ENCODE peak calls at places on chromosomes 2 and 18, in seven cellular contexts. One of them, this sample, is unnamed.

GRCh38 chr2:145350011-145350410 is 830.1 kb upstream of the ZEB2 start:
- DNase-seq in stomach: no peak
- DNase-seq in prostate gland: no peak
- DNase-seq in HepG2: no peak
- DNase-seq in H1: no peak
- DNase-seq in GM12878: no peak
- DNase-seq in upper lobe of left lung: no peak
- DNase-seq in this sample: no peak

GRCh38 chr2:141392517-141393213 is 738.2 kb downstream of the LRP1B start:
- DNase-seq in stomach: no peak
- DNase-seq in prostate gland: no peak
- DNase-seq in HepG2: peak; percentile 42
- DNase-seq in H1: no peak
- DNase-seq in GM12878: no peak
- DNase-seq in upper lobe of left lung: no peak
- DNase-seq in this sample: no peak

GRCh38 chr2:230866704-230867561 is 2.2 kb downstream of the ITM2C start:
- DNase-seq in stomach: peak; percentile 57
- DNase-seq in prostate gland: peak; percentile 34
- DNase-seq in HepG2: no peak
- DNase-seq in H1: peak; percentile 45
- DNase-seq in GM12878: no peak
- DNase-seq in upper lobe of left lung: no peak
- DNase-seq in this sample: peak; percentile 87

GRCh38 chr18:42545825-42546224 is 569.7 kb downstream of the RIT2 start:
- DNase-seq in stomach: no peak
- DNase-seq in prostate gland: no peak
- DNase-seq in HepG2: no peak
- DNase-seq in H1: no peak
- DNase-seq in GM12878: no peak
- DNase-seq in upper lobe of left lung: no peak
- DNase-seq in this sample: no peak

GRCh38 chr18:79366177-79367094 is 29.3 kb upstream of the NFATC1 start:
- DNase-seq in stomach: no peak
- DNase-seq in prostate gland: no peak
- DNase-seq in HepG2: no peak
- DNase-seq in H1: no peak
- DNase-seq in GM12878: no peak
- DNase-seq in upper lobe of left lung: no peak
- DNase-seq in this sample: no peak

GRCh38 chr2:178521304-178522150 is 41.3 kb downstream of the PLEKHA3 start:
- DNase-seq in stomach: no peak
- DNase-seq in prostate gland: no peak
- DNase-seq in HepG2: no peak
- DNase-seq in H1: no peak
- DNase-seq in GM12878: no peak
- DNase-seq in upper lobe of left lung: no peak
- DNase-seq in this sample: no peak

GRCh38 chr2:41928593-41928992 is 119.2 kb upstream of the PKDCC start:
- DNase-seq in stomach: no peak
- DNase-seq in prostate gland: no peak
- DNase-seq in HepG2: no peak
- DNase-seq in H1: no peak
- DNase-seq in GM12878: no peak
- DNase-seq in upper lobe of left lung: no peak
- DNase-seq in this sample: no peak

GRCh38 chr2:218039171-218039570 is 29.9 kb upstream of the RUFY4 start:
- DNase-seq in stomach: no peak
- DNase-seq in prostate gland: no peak
- DNase-seq in HepG2: no peak
- DNase-seq in H1: no peak
- DNase-seq in GM12878: no peak
- DNase-seq in upper lobe of left lung: no peak
- DNase-seq in this sample: no peak

GRCh38 chr18:13259701-13260100 is 41.1 kb downstream of the LDLRAD4 start:
- DNase-seq in stomach: no peak
- DNase-seq in prostate gland: no peak
- DNase-seq in HepG2: no peak
- DNase-seq in H1: no peak
- DNase-seq in GM12878: no peak
- DNase-seq in upper lobe of left lung: no peak
- DNase-seq in this sample: no peak

GRCh38 chr2:45823723-45824206 is 172.3 kb downstream of the PRKCE start:
- DNase-seq in stomach: peak; percentile 93
- DNase-seq in prostate gland: peak; percentile 98
- DNase-seq in HepG2: no peak
- DNase-seq in H1: no peak
- DNase-seq in GM12878: no peak
- DNase-seq in upper lobe of left lung: peak; percentile 25
- DNase-seq in this sample: no peak

GRCh38 chr18:63476666-63477065 is at the start of gene SERPINB5:
- DNase-seq in stomach: peak; percentile 49
- DNase-seq in prostate gland: peak; percentile 92
- DNase-seq in HepG2: no peak
- DNase-seq in H1: no peak
- DNase-seq in GM12878: no peak
- DNase-seq in upper lobe of left lung: peak; percentile 85
- DNase-seq in this sample: no peak

GRCh38 chr2:234911271-234911670 is 40.5 kb upstream of the SH3BP4 start:
- DNase-seq in stomach: no peak
- DNase-seq in prostate gland: peak; percentile 53
- DNase-seq in HepG2: no peak
- DNase-seq in H1: no peak
- DNase-seq in GM12878: no peak
- DNase-seq in upper lobe of left lung: no peak
- DNase-seq in this sample: no peak

GRCh38 chr2:237866119-237866621 is 6.7 kb downstream of the RAMP1 start:
- DNase-seq in stomach: no peak
- DNase-seq in prostate gland: no peak
- DNase-seq in HepG2: no peak
- DNase-seq in H1: no peak
- DNase-seq in GM12878: no peak
- DNase-seq in upper lobe of left lung: no peak
- DNase-seq in this sample: peak; percentile 41

GRCh38 chr2:61705625-61706024 is 148.2 kb downstream of the FAM161A start:
- DNase-seq in stomach: no peak
- DNase-seq in prostate gland: no peak
- DNase-seq in HepG2: no peak
- DNase-seq in H1: no peak
- DNase-seq in GM12878: no peak
- DNase-seq in upper lobe of left lung: no peak
- DNase-seq in this sample: no peak

GRCh38 chr2:48439102-48439501 is 90.9 kb upstream of the STON1 start:
- DNase-seq in stomach: no peak
- DNase-seq in prostate gland: no peak
- DNase-seq in HepG2: no peak
- DNase-seq in H1: no peak
- DNase-seq in GM12878: no peak
- DNase-seq in upper lobe of left lung: no peak
- DNase-seq in this sample: no peak

GRCh38 chr18:77702686-77703085 is 453.0 kb downstream of the GALR1 start:
- DNase-seq in stomach: no peak
- DNase-seq in prostate gland: peak; percentile 6
- DNase-seq in HepG2: peak; percentile 10
- DNase-seq in H1: no peak
- DNase-seq in GM12878: no peak
- DNase-seq in upper lobe of left lung: no peak
- DNase-seq in this sample: no peak

GRCh38 chr2:210688071-210688470 is 131.7 kb downstream of the CPS1 start:
- DNase-seq in stomach: no peak
- DNase-seq in prostate gland: no peak
- DNase-seq in HepG2: no peak
- DNase-seq in H1: no peak
- DNase-seq in GM12878: no peak
- DNase-seq in upper lobe of left lung: no peak
- DNase-seq in this sample: no peak

GRCh38 chr18:3706279-3707097 is 256.5 kb downstream of the TGIF1 start:
- DNase-seq in stomach: no peak
- DNase-seq in prostate gland: no peak
- DNase-seq in HepG2: no peak
- DNase-seq in H1: no peak
- DNase-seq in GM12878: no peak
- DNase-seq in upper lobe of left lung: no peak
- DNase-seq in this sample: no peak

GRCh38 chr2:190482441-190482840 is 52.1 kb downstream of the NEMP2 start:
- DNase-seq in stomach: no peak
- DNase-seq in prostate gland: no peak
- DNase-seq in HepG2: no peak
- DNase-seq in H1: no peak
- DNase-seq in GM12878: no peak
- DNase-seq in upper lobe of left lung: no peak
- DNase-seq in this sample: no peak

GRCh38 chr2:9775999-9776685 is 67.1 kb upstream of the TAF1B start:
- DNase-seq in stomach: no peak
- DNase-seq in prostate gland: no peak
- DNase-seq in HepG2: no peak
- DNase-seq in H1: no peak
- DNase-seq in GM12878: no peak
- DNase-seq in upper lobe of left lung: no peak
- DNase-seq in this sample: peak; percentile 51
- H3K4me1 ChIP-seq in stomach: no peaks in the 10 kb centered on the region
- H3K4me1 ChIP-seq in prostate gland: no peaks in the 10 kb centered on the region
- H3K4me1 ChIP-seq in HepG2: peaks cover 25% of the 10 kb centered on the region
- H3K4me1 ChIP-seq in H1: peaks cover 2% of the 10 kb centered on the region
- H3K4me1 ChIP-seq in GM12878: peaks cover 8% of the 10 kb centered on the region
- H3K4me1 ChIP-seq in upper lobe of left lung: peaks cover 12% of the 10 kb centered on the region
- H3K4me1 ChIP-seq in this sample: peaks cover 31% of the 10 kb centered on the region

DNA sequence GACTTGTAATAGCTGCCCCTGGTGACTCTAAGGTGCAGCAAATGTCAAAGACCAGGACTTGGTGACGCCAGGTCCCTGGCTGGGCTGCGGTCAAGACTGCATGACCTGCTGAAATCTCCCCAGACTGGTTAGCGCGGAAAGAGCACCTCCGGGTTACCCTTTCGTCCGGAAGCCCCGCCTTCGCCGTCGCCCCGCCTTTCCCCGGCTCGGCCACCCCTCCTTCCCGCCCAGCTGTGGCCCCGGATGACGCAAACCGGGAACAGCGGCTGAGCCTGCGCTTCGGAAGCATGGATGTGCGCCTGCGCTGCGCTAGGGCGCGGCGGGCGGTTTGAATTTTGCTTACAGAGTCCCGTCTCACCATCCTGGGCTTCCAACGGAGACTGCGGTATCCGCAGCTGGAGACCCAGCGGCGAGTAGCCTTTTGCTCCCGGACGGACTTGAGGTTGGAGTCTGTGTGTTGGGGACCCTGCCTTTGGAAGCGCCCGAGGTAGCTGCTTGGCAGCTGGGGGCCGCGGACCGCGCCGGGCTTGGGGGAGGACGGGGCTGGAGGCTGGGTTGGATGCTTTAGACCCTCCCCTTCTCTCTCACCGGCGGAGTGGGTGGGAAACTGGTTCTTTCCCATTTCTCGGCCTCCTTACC is at the start of gene SKA1:
- DNase-seq in stomach: peak; percentile 93
- DNase-seq in prostate gland: peak; percentile 88
- DNase-seq in HepG2: peak; percentile 87
- DNase-seq in H1: peak; percentile 94
- DNase-seq in GM12878: peak; percentile 77
- DNase-seq in upper lobe of left lung: peak; percentile 98
- DNase-seq in this sample: peak; percentile 98
- TF ChIP-seq POLR2A in stomach: no peak
- TF ChIP-seq POLR2A in prostate gland: peak; percentile 65
- TF ChIP-seq POLR2A in HepG2: peak; percentile 95
- TF ChIP-seq POLR2A in H1: peak; percentile 83
- TF ChIP-seq POLR2A in GM12878: peak; percentile 91
- TF ChIP-seq POLR2A in upper lobe of left lung: no peak
- TF ChIP-seq POLR2A in this sample: no peak

GRCh38 chr2:96861074-96861473 is 3.3 kb upstream of the ANKRD39 start:
- DNase-seq in stomach: no peak
- DNase-seq in prostate gland: no peak
- DNase-seq in HepG2: no peak
- DNase-seq in H1: peak; percentile 45
- DNase-seq in GM12878: no peak
- DNase-seq in upper lobe of left lung: peak; percentile 79
- DNase-seq in this sample: peak; percentile 81

GRCh38 chr2:96859681-96860064 is 1.9 kb upstream of the ANKRD39 start:
- DNase-seq in stomach: no peak
- DNase-seq in prostate gland: no peak
- DNase-seq in HepG2: no peak
- DNase-seq in H1: no peak
- DNase-seq in GM12878: no peak
- DNase-seq in upper lobe of left lung: no peak
- DNase-seq in this sample: no peak

GRCh38 chr2:96856776-96857673 is 791 bp downstream of the ANKRD39 start:
- DNase-seq in stomach: no peak
- DNase-seq in prostate gland: no peak
- DNase-seq in HepG2: peak; percentile 47
- DNase-seq in H1: peak; percentile 73
- DNase-seq in GM12878: no peak
- DNase-seq in upper lobe of left lung: no peak
- DNase-seq in this sample: no peak

GRCh38 chr2:96859338-96859649 is 1.5 kb upstream of the ANKRD39 start:
- DNase-seq in stomach: no peak
- DNase-seq in prostate gland: no peak
- DNase-seq in HepG2: no peak
- DNase-seq in H1: no peak
- DNase-seq in GM12878: no peak
- DNase-seq in upper lobe of left lung: no peak
- DNase-seq in this sample: peak; percentile 81

DNA sequence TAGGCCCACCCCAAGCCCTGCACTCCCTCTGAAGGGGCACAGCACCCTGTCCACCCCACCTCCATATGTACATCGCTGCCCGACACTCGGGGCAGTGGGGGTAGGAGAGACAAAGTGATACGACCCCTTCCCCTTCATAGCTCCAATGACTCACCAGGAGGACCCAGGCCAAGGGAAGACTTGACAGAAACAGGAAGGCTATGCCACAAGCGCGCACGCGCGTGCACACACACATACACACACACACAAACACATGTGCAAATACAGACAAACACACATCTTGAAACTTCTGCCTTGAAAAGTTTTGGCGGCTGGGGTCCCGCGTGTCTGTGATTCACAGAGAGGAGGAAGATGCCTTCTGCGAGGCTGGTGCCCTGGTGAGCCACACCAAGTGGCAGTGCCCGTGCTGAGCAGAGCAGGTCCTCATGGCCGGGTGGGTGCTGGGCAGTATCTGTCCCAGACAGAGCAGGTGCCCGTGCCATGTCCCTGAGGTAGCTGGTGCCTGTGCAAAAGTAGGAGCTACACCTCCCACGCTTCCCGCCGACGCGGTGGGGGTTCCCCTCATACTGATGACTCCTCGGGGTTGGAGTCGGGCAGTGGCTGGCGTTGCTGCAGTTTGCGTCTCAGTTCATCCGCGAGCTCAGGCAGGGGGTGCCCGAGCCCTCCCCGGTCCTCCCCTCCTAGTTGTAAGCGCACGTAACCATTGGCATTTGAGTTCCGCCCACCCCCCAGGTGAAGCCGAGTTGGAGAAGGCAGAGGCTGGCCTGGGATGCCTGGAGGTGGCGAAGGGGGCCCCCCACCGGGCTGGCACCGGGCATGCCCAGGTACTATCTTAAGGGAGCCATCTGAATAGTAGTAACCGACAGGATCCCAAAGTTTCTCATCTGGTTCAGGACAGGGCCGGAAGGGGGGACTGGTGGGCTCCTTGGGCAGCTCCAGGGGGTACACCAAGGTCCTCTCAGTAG is 2.5 kb upstream of the ANKRD39 start:
- DNase-seq in stomach: no peak
- DNase-seq in prostate gland: no peak
- DNase-seq in HepG2: no peak
- DNase-seq in H1: peak; percentile 54
- DNase-seq in GM12878: no peak
- DNase-seq in upper lobe of left lung: peak; percentile 77
- DNase-seq in this sample: peak; percentile 80
- TF ChIP-seq POLR2AphosphoS5 in stomach: no peak
- TF ChIP-seq POLR2AphosphoS5 in prostate gland: peak; percentile 3
- TF ChIP-seq POLR2AphosphoS5 in HepG2: no peak
- TF ChIP-seq POLR2AphosphoS5 in H1: peak; percentile 3
- TF ChIP-seq POLR2AphosphoS5 in GM12878: no peak
- TF ChIP-seq POLR2AphosphoS5 in upper lobe of left lung: no peak
- TF ChIP-seq POLR2AphosphoS5 in this sample: peak; percentile 71

GRCh38 chr2:109333414-109334194 is 204.6 kb downstream of the SH3RF3 start:
- DNase-seq in stomach: no peak
- DNase-seq in prostate gland: no peak
- DNase-seq in HepG2: peak; percentile 16
- DNase-seq in H1: no peak
- DNase-seq in GM12878: no peak
- DNase-seq in upper lobe of left lung: no peak
- DNase-seq in this sample: no peak
- H3K4me1 ChIP-seq in stomach: peaks cover 28% of the 10 kb centered on the region
- H3K4me1 ChIP-seq in prostate gland: no peaks in the 10 kb centered on the region
- H3K4me1 ChIP-seq in HepG2: no peaks in the 10 kb centered on the region
- H3K4me1 ChIP-seq in H1: peaks cover 9% of the 10 kb centered on the region
- H3K4me1 ChIP-seq in GM12878: peaks cover 35% of the 10 kb centered on the region
- H3K4me1 ChIP-seq in upper lobe of left lung: peaks cover 37% of the 10 kb centered on the region
- H3K4me1 ChIP-seq in this sample: peaks cover 36% of the 10 kb centered on the region